ENCODE peak calls at places on chromosomes 11 and 22, in four cellular contexts. F, Z, L and B are unnamed samples.

GRCh38 chr22:17773606-17774205 is 563 bp downstream of the BID start:
- DNase-seq in F (peak), Z (no peak), L (peak), B (peak)

GRCh38 chr22:35812600-35812999 is 94.9 kb downstream of the APOL5 start:
- DNase-seq in F (no peak), Z (no peak), L (no peak), B (no peak)

GRCh38 chr11:17760102-17761029 is 25.8 kb downstream of the KCNC1 start:
- DNase-seq in F (peak), Z (peak), L (peak), B (no peak)

GRCh38 chr22:30858976-30859713 is 109.4 kb downstream of the MORC2 start:
- DNase-seq in F (no peak), Z (no peak), L (no peak), B (no peak)

GRCh38 chr11:50178732-50179131 is 146.1 kb downstream of the OR4C45 start:
- DNase-seq in F (peak), Z (no peak), L (no peak), B (no peak)

GRCh38 chr11:31325162-31325561 is 44.4 kb downstream of the DCDC1 start:
- DNase-seq in F (peak), Z (no peak), L (no peak), B (no peak)

GRCh38 chr11:16148301-16148787 is 208.0 kb downstream of the SOX6 start:
- DNase-seq in F (no peak), Z (no peak), L (no peak), B (no peak)

GRCh38 chr11:104105155-104105554 is 58.8 kb downstream of the PDGFD start:
- DNase-seq in F (no peak), Z (no peak), L (no peak), B (no peak)

GRCh38 chr11:16252373-16252772 is 104.0 kb downstream of the SOX6 start:
- DNase-seq in F (peak), Z (no peak), L (no peak), B (no peak)

GRCh38 chr11:46064221-46064620 is 57.0 kb downstream of the PHF21A start:
- DNase-seq in F (peak), Z (no peak), L (no peak), B (no peak)